ENCODE peak calls at places on chromosomes 5 and 9, in five cellular contexts. Y is HEK293T; P is endothelial cell; J is activated T-helper 1 cell treated with anti-CD3 and anti-CD28 coated beads, Interleukin-2, amount 50 U/mL, for 16 hours; S is endothelial cell of umbilical vein. Q is an unnamed sample.

GRCh38 chr5:36240779-36241635 is 718 bp downstream of the NADK2 start:
- DNase-seq in S (peak; percentile 75), P (peak; percentile 71), J (peak; percentile 17), Y (peak; percentile 55), Q (peak; percentile 56)

GRCh38 chr5:93610581-93611167 is 27.7 kb downstream of the NR2F1 start:
- DNase-seq in S (no peak), Y (no peak), J (no peak), P (no peak), Q (no peak)

GRCh38 chr9:126497673-126498255 is 116.0 kb upstream of the LMX1B start:
- DNase-seq in S (no peak), Y (no peak), P (peak; percentile 65), J (no peak), Q (no peak)

GRCh38 chr5:15638341-15638740 is 138.4 kb downstream of the FBXL7 start:
- DNase-seq in P (no peak), Y (no peak), J (no peak), S (no peak), Q (no peak)

GRCh38 chr5:82406200-82406773 is 128.1 kb upstream of the RPS23 start:
- DNase-seq in S (peak; percentile 100), J (no peak), P (no peak), Y (peak; percentile 60), Q (peak; percentile 30)

GRCh38 chr5:43785198-43785597 is 182.2 kb downstream of the NNT start:
- DNase-seq in J (no peak), S (no peak), P (no peak), Y (no peak), Q (no peak)

GRCh38 chr9:132708769-132709168 is 38.5 kb downstream of the GTF3C4 start:
- DNase-seq in Y (no peak), P (no peak), S (no peak), J (no peak), Q (no peak)

GRCh38 chr9:32882616-32883015 is 99.3 kb downstream of the TMEM215 start:
- DNase-seq in S (no peak), Y (no peak), P (no peak), J (no peak), Q (no peak)